ENCODE peak calls at places on chromosome 16, in six cellular contexts. One of them, this sample, is unnamed.

GRCh38 chr16:18842565-18842964 is 41.2 kb upstream of the ARL6IP1 start:
- DNase-seq in stomach: no peak
- DNase-seq in Right ventricle myocardium superior: no peak
- DNase-seq in ELF-1: no peak
- DNase-seq in stimulated activated CD4-positive, alpha-beta T cell treated with anti-CD3 and anti-CD28 coated beads, Interleukin-2, amount 100 ng/mL, for 24 hours: no peak
- DNase-seq in heart right ventricle: no peak
- DNase-seq in this sample: no peak

GRCh38 chr16:8861563-8862308 is 7.1 kb downstream of the CARHSP1 start:
- DNase-seq in Right ventricle myocardium superior: peak
- DNase-seq in stimulated activated CD4-positive, alpha-beta T cell treated with anti-CD3 and anti-CD28 coated beads, Interleukin-2, amount 100 ng/mL, for 24 hours: no peak
- DNase-seq in ELF-1: no peak
- DNase-seq in heart right ventricle: no peak
- DNase-seq in stomach: no peak
- DNase-seq in this sample: peak

GRCh38 chr16:56203052-56203451 is 11.8 kb downstream of the GNAO1 start:
- DNase-seq in stomach: no peak
- DNase-seq in heart right ventricle: no peak
- DNase-seq in stimulated activated CD4-positive, alpha-beta T cell treated with anti-CD3 and anti-CD28 coated beads, Interleukin-2, amount 100 ng/mL, for 24 hours: peak
- DNase-seq in Right ventricle myocardium superior: peak
- DNase-seq in ELF-1: peak
- DNase-seq in this sample: no peak

GRCh38 chr16:30376508-30376907 is 1.9 kb downstream of the MYL11 start:
- DNase-seq in stimulated activated CD4-positive, alpha-beta T cell treated with anti-CD3 and anti-CD28 coated beads, Interleukin-2, amount 100 ng/mL, for 24 hours: no peak
- DNase-seq in heart right ventricle: no peak
- DNase-seq in stomach: no peak
- DNase-seq in ELF-1: no peak
- DNase-seq in Right ventricle myocardium superior: no peak
- DNase-seq in this sample: no peak

GRCh38 chr16:48279199-48279598 is 31.9 kb upstream of the ABCC11 start:
- DNase-seq in stomach: no peak
- DNase-seq in heart right ventricle: no peak
- DNase-seq in stimulated activated CD4-positive, alpha-beta T cell treated with anti-CD3 and anti-CD28 coated beads, Interleukin-2, amount 100 ng/mL, for 24 hours: no peak
- DNase-seq in ELF-1: no peak
- DNase-seq in Right ventricle myocardium superior: no peak
- DNase-seq in this sample: no peak

GRCh38 chr16:73885319-73885718 is 411.3 kb upstream of the PSMD7 start:
- DNase-seq in heart right ventricle: no peak
- DNase-seq in Right ventricle myocardium superior: no peak
- DNase-seq in stimulated activated CD4-positive, alpha-beta T cell treated with anti-CD3 and anti-CD28 coated beads, Interleukin-2, amount 100 ng/mL, for 24 hours: no peak
- DNase-seq in ELF-1: no peak
- DNase-seq in stomach: no peak
- DNase-seq in this sample: no peak

GRCh38 chr16:88468289-88469129 is 15.4 kb downstream of the ZFPM1 start:
- DNase-seq in heart right ventricle: no peak
- DNase-seq in ELF-1: peak
- DNase-seq in Right ventricle myocardium superior: no peak
- DNase-seq in stomach: peak
- DNase-seq in stimulated activated CD4-positive, alpha-beta T cell treated with anti-CD3 and anti-CD28 coated beads, Interleukin-2, amount 100 ng/mL, for 24 hours: no peak
- DNase-seq in this sample: no peak

GRCh38 chr16:20385844-20386832 is 18.4 kb downstream of the PDILT start:
- DNase-seq in heart right ventricle: peak
- DNase-seq in ELF-1: peak
- DNase-seq in stimulated activated CD4-positive, alpha-beta T cell treated with anti-CD3 and anti-CD28 coated beads, Interleukin-2, amount 100 ng/mL, for 24 hours: peak
- DNase-seq in stomach: peak
- DNase-seq in Right ventricle myocardium superior: peak
- DNase-seq in this sample: peak

GRCh38 chr16:3173892-3174617 is 13.9 kb upstream of the OR1F1 start:
- DNase-seq in stimulated activated CD4-positive, alpha-beta T cell treated with anti-CD3 and anti-CD28 coated beads, Interleukin-2, amount 100 ng/mL, for 24 hours: no peak
- DNase-seq in heart right ventricle: no peak
- DNase-seq in stomach: no peak
- DNase-seq in ELF-1: peak
- DNase-seq in Right ventricle myocardium superior: no peak
- DNase-seq in this sample: peak

GRCh38 chr16:19728636-19728965 is 10.5 kb downstream of the IQCK start:
- DNase-seq in ELF-1: no peak
- DNase-seq in stimulated activated CD4-positive, alpha-beta T cell treated with anti-CD3 and anti-CD28 coated beads, Interleukin-2, amount 100 ng/mL, for 24 hours: no peak
- DNase-seq in stomach: no peak
- DNase-seq in Right ventricle myocardium superior: no peak
- DNase-seq in heart right ventricle: no peak
- DNase-seq in this sample: no peak

GRCh38 chr16:4580245-4580644 is 24.1 kb downstream of the C16orf96 start:
- DNase-seq in ELF-1: no peak
- DNase-seq in heart right ventricle: no peak
- DNase-seq in stomach: no peak
- DNase-seq in stimulated activated CD4-positive, alpha-beta T cell treated with anti-CD3 and anti-CD28 coated beads, Interleukin-2, amount 100 ng/mL, for 24 hours: no peak
- DNase-seq in Right ventricle myocardium superior: no peak
- DNase-seq in this sample: no peak

GRCh38 chr16:2095315-2095853 is 40.3 kb downstream of the PKD1 start:
- DNase-seq in Right ventricle myocardium superior: no peak
- DNase-seq in stimulated activated CD4-positive, alpha-beta T cell treated with anti-CD3 and anti-CD28 coated beads, Interleukin-2, amount 100 ng/mL, for 24 hours: no peak
- DNase-seq in ELF-1: no peak
- DNase-seq in stomach: no peak
- DNase-seq in heart right ventricle: no peak
- DNase-seq in this sample: no peak

GRCh38 chr16:89815639-89816348 is 653 bp downstream of the FANCA start:
- DNase-seq in heart right ventricle: no peak
- DNase-seq in stomach: no peak
- DNase-seq in Right ventricle myocardium superior: no peak
- DNase-seq in stimulated activated CD4-positive, alpha-beta T cell treated with anti-CD3 and anti-CD28 coated beads, Interleukin-2, amount 100 ng/mL, for 24 hours: no peak
- DNase-seq in ELF-1: peak
- DNase-seq in this sample: no peak

GRCh38 chr16:5580772-5581171 is 483.2 kb upstream of the EEF2KMT start:
- DNase-seq in stimulated activated CD4-positive, alpha-beta T cell treated with anti-CD3 and anti-CD28 coated beads, Interleukin-2, amount 100 ng/mL, for 24 hours: no peak
- DNase-seq in stomach: no peak
- DNase-seq in Right ventricle myocardium superior: no peak
- DNase-seq in ELF-1: no peak
- DNase-seq in heart right ventricle: no peak
- DNase-seq in this sample: no peak

GRCh38 chr16:918741-919657 is 51.8 kb downstream of the LMF1 start:
- DNase-seq in ELF-1: no peak
- DNase-seq in Right ventricle myocardium superior: peak
- DNase-seq in stomach: no peak
- DNase-seq in stimulated activated CD4-positive, alpha-beta T cell treated with anti-CD3 and anti-CD28 coated beads, Interleukin-2, amount 100 ng/mL, for 24 hours: no peak
- DNase-seq in heart right ventricle: no peak
- DNase-seq in this sample: no peak

GRCh38 chr16:27547134-27547533 is 2.6 kb downstream of the GTF3C1 start:
- DNase-seq in Right ventricle myocardium superior: no peak
- DNase-seq in heart right ventricle: no peak
- DNase-seq in stomach: no peak
- DNase-seq in stimulated activated CD4-positive, alpha-beta T cell treated with anti-CD3 and anti-CD28 coated beads, Interleukin-2, amount 100 ng/mL, for 24 hours: no peak
- DNase-seq in ELF-1: peak
- DNase-seq in this sample: peak

GRCh38 chr16:22071352-22071923 is 20.9 kb upstream of the VWA3A start:
- DNase-seq in ELF-1: no peak
- DNase-seq in heart right ventricle: no peak
- DNase-seq in stimulated activated CD4-positive, alpha-beta T cell treated with anti-CD3 and anti-CD28 coated beads, Interleukin-2, amount 100 ng/mL, for 24 hours: no peak
- DNase-seq in Right ventricle myocardium superior: no peak
- DNase-seq in stomach: no peak
- DNase-seq in this sample: no peak

GRCh38 chr16:31451681-31452351 is 7.5 kb upstream of the ARMC5 start:
- DNase-seq in heart right ventricle: peak
- DNase-seq in stomach: peak
- DNase-seq in Right ventricle myocardium superior: peak
- DNase-seq in stimulated activated CD4-positive, alpha-beta T cell treated with anti-CD3 and anti-CD28 coated beads, Interleukin-2, amount 100 ng/mL, for 24 hours: no peak
- DNase-seq in ELF-1: peak
- DNase-seq in this sample: peak

GRCh38 chr16:56192971-56193936 is 2.0 kb downstream of the GNAO1 start:
- DNase-seq in ELF-1: peak
- DNase-seq in heart right ventricle: no peak
- DNase-seq in stomach: no peak
- DNase-seq in Right ventricle myocardium superior: no peak
- DNase-seq in stimulated activated CD4-positive, alpha-beta T cell treated with anti-CD3 and anti-CD28 coated beads, Interleukin-2, amount 100 ng/mL, for 24 hours: no peak
- DNase-seq in this sample: no peak

GRCh38 chr16:87418216-87418615 is 26.1 kb downstream of the MAP1LC3B start:
- DNase-seq in stomach: no peak
- DNase-seq in ELF-1: no peak
- DNase-seq in stimulated activated CD4-positive, alpha-beta T cell treated with anti-CD3 and anti-CD28 coated beads, Interleukin-2, amount 100 ng/mL, for 24 hours: no peak
- DNase-seq in Right ventricle myocardium superior: no peak
- DNase-seq in heart right ventricle: no peak
- DNase-seq in this sample: peak

GRCh38 chr16:68575082-68575481 is 36.0 kb downstream of the ZFP90 start:
- DNase-seq in heart right ventricle: no peak
- DNase-seq in stomach: no peak
- DNase-seq in Right ventricle myocardium superior: no peak
- DNase-seq in stimulated activated CD4-positive, alpha-beta T cell treated with anti-CD3 and anti-CD28 coated beads, Interleukin-2, amount 100 ng/mL, for 24 hours: no peak
- DNase-seq in ELF-1: no peak
- DNase-seq in this sample: no peak

GRCh38 chr16:10356870-10357842 is 28.7 kb upstream of the ATF7IP2 start:
- DNase-seq in Right ventricle myocardium superior: no peak
- DNase-seq in stomach: no peak
- DNase-seq in heart right ventricle: no peak
- DNase-seq in ELF-1: no peak
- DNase-seq in stimulated activated CD4-positive, alpha-beta T cell treated with anti-CD3 and anti-CD28 coated beads, Interleukin-2, amount 100 ng/mL, for 24 hours: no peak
- DNase-seq in this sample: no peak

GRCh38 chr16:5069854-5070253 is 1.8 kb upstream of the ALG1 start:
- DNase-seq in stomach: no peak
- DNase-seq in Right ventricle myocardium superior: peak
- DNase-seq in heart right ventricle: no peak
- DNase-seq in stimulated activated CD4-positive, alpha-beta T cell treated with anti-CD3 and anti-CD28 coated beads, Interleukin-2, amount 100 ng/mL, for 24 hours: no peak
- DNase-seq in ELF-1: no peak
- DNase-seq in this sample: peak

GRCh38 chr16:52470601-52471000 is 76.3 kb downstream of the TOX3 start:
- DNase-seq in stimulated activated CD4-positive, alpha-beta T cell treated with anti-CD3 and anti-CD28 coated beads, Interleukin-2, amount 100 ng/mL, for 24 hours: no peak
- DNase-seq in Right ventricle myocardium superior: no peak
- DNase-seq in stomach: no peak
- DNase-seq in heart right ventricle: no peak
- DNase-seq in ELF-1: no peak
- DNase-seq in this sample: no peak

GRCh38 chr16:86270696-86271095 is 239.6 kb upstream of the FOXF1 start:
- DNase-seq in Right ventricle myocardium superior: no peak
- DNase-seq in stimulated activated CD4-positive, alpha-beta T cell treated with anti-CD3 and anti-CD28 coated beads, Interleukin-2, amount 100 ng/mL, for 24 hours: no peak
- DNase-seq in ELF-1: no peak
- DNase-seq in stomach: no peak
- DNase-seq in heart right ventricle: no peak
- DNase-seq in this sample: no peak

GRCh38 chr16:24728891-24729242 is 584 bp upstream of the TNRC6A start:
- DNase-seq in ELF-1: no peak
- DNase-seq in stomach: no peak
- DNase-seq in heart right ventricle: no peak
- DNase-seq in Right ventricle myocardium superior: no peak
- DNase-seq in stimulated activated CD4-positive, alpha-beta T cell treated with anti-CD3 and anti-CD28 coated beads, Interleukin-2, amount 100 ng/mL, for 24 hours: peak
- DNase-seq in this sample: no peak

GRCh38 chr16:66874079-66874775 is 6.1 kb upstream of the PDP2 start:
- DNase-seq in ELF-1: no peak
- DNase-seq in stimulated activated CD4-positive, alpha-beta T cell treated with anti-CD3 and anti-CD28 coated beads, Interleukin-2, amount 100 ng/mL, for 24 hours: no peak
- DNase-seq in Right ventricle myocardium superior: no peak
- DNase-seq in stomach: no peak
- DNase-seq in heart right ventricle: no peak
- DNase-seq in this sample: no peak

GRCh38 chr16:50841081-50841886 is 99.4 kb downstream of the CYLD start:
- DNase-seq in stimulated activated CD4-positive, alpha-beta T cell treated with anti-CD3 and anti-CD28 coated beads, Interleukin-2, amount 100 ng/mL, for 24 hours: peak
- DNase-seq in stomach: no peak
- DNase-seq in heart right ventricle: no peak
- DNase-seq in Right ventricle myocardium superior: no peak
- DNase-seq in ELF-1: peak
- DNase-seq in this sample: no peak

GRCh38 chr16:69089091-69089912 is 16.2 kb upstream of the HAS3 start:
- DNase-seq in Right ventricle myocardium superior: no peak
- DNase-seq in stomach: peak
- DNase-seq in ELF-1: peak
- DNase-seq in heart right ventricle: no peak
- DNase-seq in stimulated activated CD4-positive, alpha-beta T cell treated with anti-CD3 and anti-CD28 coated beads, Interleukin-2, amount 100 ng/mL, for 24 hours: no peak
- DNase-seq in this sample: no peak

GRCh38 chr16:25855063-25855462 is 163.3 kb downstream of the HS3ST4 start:
- DNase-seq in ELF-1: peak
- DNase-seq in Right ventricle myocardium superior: no peak
- DNase-seq in heart right ventricle: no peak
- DNase-seq in stimulated activated CD4-positive, alpha-beta T cell treated with anti-CD3 and anti-CD28 coated beads, Interleukin-2, amount 100 ng/mL, for 24 hours: no peak
- DNase-seq in stomach: no peak
- DNase-seq in this sample: no peak

GRCh38 chr16:29645699-29646187 is 17.3 kb upstream of the SPN start:
- DNase-seq in stimulated activated CD4-positive, alpha-beta T cell treated with anti-CD3 and anti-CD28 coated beads, Interleukin-2, amount 100 ng/mL, for 24 hours: no peak
- DNase-seq in ELF-1: peak
- DNase-seq in Right ventricle myocardium superior: no peak
- DNase-seq in heart right ventricle: no peak
- DNase-seq in stomach: no peak
- DNase-seq in this sample: no peak

GRCh38 chr16:2473425-2473926 is 1.5 kb upstream of the TBC1D24 start:
- DNase-seq in stomach: no peak
- DNase-seq in Right ventricle myocardium superior: no peak
- DNase-seq in ELF-1: peak
- DNase-seq in heart right ventricle: no peak
- DNase-seq in stimulated activated CD4-positive, alpha-beta T cell treated with anti-CD3 and anti-CD28 coated beads, Interleukin-2, amount 100 ng/mL, for 24 hours: no peak
- DNase-seq in this sample: no peak